ENCODE peak calls at places on chromosomes 11 and 22, in four cellular contexts. L is cardiac muscle cell, Z is mammary epithelial cell, S is lung. W is an unnamed sample.

GRCh38 chr22:17969732-17970131 is 54.6 kb downstream of the MICAL3 start:
- DNase-seq in L (peak; percentile 96), Z (peak; percentile 58), S (no peak), W (no peak)

GRCh38 chr11:107183963-107184362 is 165.7 kb upstream of the GUCY1A2 start:
- DNase-seq in L (no peak), S (no peak), Z (no peak), W (no peak)

GRCh38 chr11:64245797-64246623 is 733 bp downstream of the PPP1R14B start:
- DNase-seq in Z (peak; percentile 97), L (peak; percentile 79), S (peak; percentile 65), W (no peak)

GRCh38 chr11:121555172-121555571 is 102.4 kb upstream of the SORL1-AS1 start:
- DNase-seq in L (no peak), S (no peak), Z (no peak), W (no peak)

GRCh38 chr11:56404393-56404792 is 8.1 kb upstream of the OR5AL1 start:
- DNase-seq in Z (no peak), L (no peak), S (no peak), W (no peak)

GRCh38 chr11:47587733-47588326 is 1.4 kb downstream of the FAM180B start:
- DNase-seq in L (no peak), Z (no peak), S (peak; percentile 46), W (no peak)

GRCh38 chr11:2090172-2091111 is 48.7 kb downstream of the IGF2 start:
- DNase-seq in L (no peak), Z (no peak), S (no peak), W (no peak)

GRCh38 chr11:23205156-23205871 is 345.0 kb upstream of the CCDC179 start:
- DNase-seq in L (peak; percentile 17), Z (peak; percentile 6), S (no peak), W (no peak)

GRCh38 chr22:27105142-27106025 is 448.0 kb downstream of the MIAT start:
- DNase-seq in L (peak; percentile 95), S (no peak), Z (no peak), W (no peak)

GRCh38 chr22:49747130-49747529 is 80.5 kb downstream of the BRD1 start:
- DNase-seq in S (no peak), Z (no peak), L (no peak), W (no peak)

GRCh38 chr11:103035656-103036434 is 56.1 kb downstream of the DCUN1D5 start:
- DNase-seq in Z (peak; percentile 61), S (no peak), L (peak; percentile 88), W (peak; percentile 52)

GRCh38 chr11:102081313-102081712 is 28.9 kb upstream of the YAP1 start:
- DNase-seq in S (no peak), L (no peak), Z (no peak), W (no peak)

GRCh38 chr11:3192511-3193372 is 25.9 kb downstream of the MRGPRG start:
- DNase-seq in L (no peak), S (no peak), Z (no peak), W (no peak)

GRCh38 chr11:3738241-3738640 is 59.1 kb downstream of the NUP98 start:
- DNase-seq in Z (no peak), S (no peak), L (peak; percentile 54), W (no peak)

GRCh38 chr22:18994780-18995711 is 59.0 kb upstream of the PRODH start:
- DNase-seq in S (no peak), L (no peak), Z (no peak), W (no peak)

GRCh38 chr11:57646756-57647303 is 2.9 kb downstream of the YPEL4 start:
- DNase-seq in S (no peak), L (peak; percentile 15), Z (no peak), W (no peak)

GRCh38 chr11:25981998-25982397 is 349.9 kb upstream of the ANO3 start:
- DNase-seq in S (no peak), Z (peak; percentile 41), L (peak; percentile 87), W (peak; percentile 33)

GRCh38 chr11:86978247-86978646 is 23.1 kb upstream of the FZD4 start:
- DNase-seq in Z (no peak), L (peak; percentile 47), S (no peak), W (no peak)

GRCh38 chr11:19674420-19674819 is 38.2 kb upstream of the NAV2 start:
- DNase-seq in Z (peak; percentile 77), L (no peak), S (peak; percentile 73), W (no peak)

GRCh38 chr22:49688516-49689254 is 139.0 kb downstream of the BRD1 start:
- DNase-seq in L (no peak), Z (no peak), S (no peak), W (no peak)

GRCh38 chr11:131408011-131408640 is 37.7 kb downstream of the NTM start:
- DNase-seq in Z (peak; percentile 6), L (peak; percentile 60), S (peak; percentile 36), W (no peak)

GRCh38 chr11:36151933-36152580 is 137.2 kb downstream of the COMMD9 start:
- DNase-seq in L (peak; percentile 60), S (no peak), Z (no peak), W (no peak)

GRCh38 chr11:85889676-85890579 is 34.7 kb downstream of the CCDC83 start:
- DNase-seq in S (no peak), L (peak; percentile 84), Z (peak; percentile 77), W (no peak)

GRCh38 chr11:57360991-57361390 is 20.0 kb downstream of the PRG3 start:
- DNase-seq in L (no peak), S (no peak), Z (no peak), W (no peak)

GRCh38 chr22:27401321-27401720 is 400.2 kb downstream of the MN1 start:
- DNase-seq in Z (no peak), S (no peak), L (no peak), W (no peak)

GRCh38 chr22:27133951-27134664 is 476.7 kb downstream of the MIAT start:
- DNase-seq in L (peak; percentile 87), S (peak; percentile 38), Z (peak; percentile 89), W (no peak)

GRCh38 chr22:31872209-31872608 is 72.1 kb upstream of the YWHAH start:
- DNase-seq in Z (no peak), S (no peak), L (peak; percentile 41), W (no peak)

GRCh38 chr11:64762277-64762915 is 2.6 kb upstream of the PYGM start:
- DNase-seq in S (no peak), L (no peak), Z (no peak), W (no peak)

GRCh38 chr22:42856865-42857704 is at the start of gene ARFGAP3:
- DNase-seq in S (peak; percentile 93), Z (peak; percentile 90), L (peak; percentile 97), W (peak; percentile 66)

GRCh38 chr11:132054822-132055221 is 684.4 kb downstream of the NTM start:
- DNase-seq in L (peak; percentile 73), Z (peak; percentile 81), S (no peak), W (no peak)

GRCh38 chr22:23713696-23714595 is 23.1 kb downstream of the RGL4 start:
- DNase-seq in L (no peak), Z (no peak), S (no peak), W (no peak)
- H3K36me3 ChIP-seq in L (peaks cover 12% of the 10 kb centered on the region), Z (peaks cover 10% of the 10 kb centered on the region), S (peaks cover 17% of the 10 kb centered on the region), W (peaks cover 17% of the 10 kb centered on the region)

DNA sequence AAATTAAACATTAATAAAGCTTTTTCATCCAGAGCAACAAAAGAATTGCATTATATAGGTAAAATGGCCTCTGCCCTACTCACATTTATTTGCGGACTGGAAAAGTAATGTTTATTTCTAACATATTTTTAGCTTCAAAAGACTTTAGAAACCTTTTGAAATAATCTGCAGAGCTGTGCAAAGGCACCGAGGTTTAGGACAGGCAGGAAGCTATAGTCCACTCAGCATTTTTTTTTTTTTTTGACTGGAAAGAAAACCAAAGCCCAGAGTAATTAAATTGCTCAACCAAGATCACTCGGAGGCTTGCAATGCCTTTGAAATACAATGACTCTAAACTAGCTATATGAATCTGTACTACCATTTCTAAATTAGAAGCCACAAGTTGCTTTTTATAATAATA is 19.1 kb downstream of the BARX2 start:
- DNase-seq in L (no peak), S (no peak), Z (no peak), W (no peak)
- H3K27me3 ChIP-seq in L (no peaks in the 10 kb centered on the region), S (peaks cover 3% of the 10 kb centered on the region), Z (no peaks in the 10 kb centered on the region), W (no peaks in the 10 kb centered on the region)

GRCh38 chr11:94567181-94567670 is at the start of gene PIWIL4:
- DNase-seq in S (no peak), Z (no peak), L (no peak), W (no peak)
- H3K4me1 ChIP-seq in S (no peaks in the 10 kb centered on the region), Z (peaks cover 12% of the 10 kb centered on the region), L (peaks cover 21% of the 10 kb centered on the region), W (no peaks in the 10 kb centered on the region)

DNA sequence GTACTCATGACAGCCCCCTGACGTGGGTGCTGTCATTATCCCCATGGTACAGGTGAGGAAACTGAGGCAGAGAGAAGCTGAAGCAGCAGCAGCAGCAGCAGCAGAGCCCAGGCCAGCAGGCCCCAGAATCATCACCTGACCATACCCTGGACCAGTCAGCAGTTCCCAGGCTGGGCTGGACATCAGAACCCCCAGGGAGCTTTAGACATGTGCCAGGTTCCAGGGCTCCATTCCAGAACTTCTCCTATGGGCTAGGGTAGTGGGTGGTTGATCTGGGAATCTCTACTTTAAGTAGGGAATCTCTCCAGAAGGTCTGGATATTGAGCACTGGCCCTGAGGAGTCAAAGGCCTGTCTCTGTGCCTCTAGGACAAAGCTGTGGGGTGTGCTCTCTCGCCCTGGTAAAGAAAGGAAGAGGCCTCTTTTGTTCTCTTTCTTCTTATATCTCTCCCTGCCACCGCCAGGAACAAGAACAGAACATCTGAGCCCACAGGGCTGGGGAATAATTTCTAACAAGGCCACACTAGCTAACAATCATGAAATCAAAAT is 26.6 kb downstream of the MAFF start:
- DNase-seq in S (no peak), Z (no peak), L (peak; percentile 32), W (no peak)
- H3K36me3 ChIP-seq in S (peaks cover 5% of the 10 kb centered on the region), Z (no peaks in the 10 kb centered on the region), L (peaks cover 11% of the 10 kb centered on the region), W (peaks cover 29% of the 10 kb centered on the region)

GRCh38 chr11:45361551-45361950 is 75.4 kb upstream of the SYT13 start:
- DNase-seq in S (no peak), Z (no peak), L (no peak), W (no peak)

GRCh38 chr11:45354976-45355705 is 69.0 kb upstream of the SYT13 start:
- DNase-seq in Z (peak; percentile 30), L (peak; percentile 86), S (peak; percentile 85), W (peak; percentile 83)

DNA sequence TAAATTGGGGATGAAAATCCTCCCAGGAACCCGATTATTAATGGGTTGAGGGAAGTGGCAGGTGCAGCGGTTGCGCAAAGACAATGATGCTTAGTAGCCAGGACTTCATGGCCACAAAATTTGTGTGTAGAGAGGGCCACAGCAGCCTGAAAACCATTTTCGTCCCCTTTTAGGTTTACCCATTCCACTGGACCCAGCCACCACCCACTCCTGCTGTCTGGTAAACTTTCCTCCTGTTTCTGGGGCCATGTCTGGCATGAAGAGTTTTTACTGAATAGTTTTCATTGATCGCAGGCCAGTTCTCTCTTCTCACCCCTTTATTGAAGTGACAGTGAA is 69.5 kb upstream of the SYT13 start:
- DNase-seq in L (no peak), S (no peak), Z (no peak), W (no peak)
- H3K27me3 ChIP-seq in L (peaks cover 13% of the 10 kb centered on the region), S (no peaks in the 10 kb centered on the region), Z (no peaks in the 10 kb centered on the region), W (no peaks in the 10 kb centered on the region)

DNA sequence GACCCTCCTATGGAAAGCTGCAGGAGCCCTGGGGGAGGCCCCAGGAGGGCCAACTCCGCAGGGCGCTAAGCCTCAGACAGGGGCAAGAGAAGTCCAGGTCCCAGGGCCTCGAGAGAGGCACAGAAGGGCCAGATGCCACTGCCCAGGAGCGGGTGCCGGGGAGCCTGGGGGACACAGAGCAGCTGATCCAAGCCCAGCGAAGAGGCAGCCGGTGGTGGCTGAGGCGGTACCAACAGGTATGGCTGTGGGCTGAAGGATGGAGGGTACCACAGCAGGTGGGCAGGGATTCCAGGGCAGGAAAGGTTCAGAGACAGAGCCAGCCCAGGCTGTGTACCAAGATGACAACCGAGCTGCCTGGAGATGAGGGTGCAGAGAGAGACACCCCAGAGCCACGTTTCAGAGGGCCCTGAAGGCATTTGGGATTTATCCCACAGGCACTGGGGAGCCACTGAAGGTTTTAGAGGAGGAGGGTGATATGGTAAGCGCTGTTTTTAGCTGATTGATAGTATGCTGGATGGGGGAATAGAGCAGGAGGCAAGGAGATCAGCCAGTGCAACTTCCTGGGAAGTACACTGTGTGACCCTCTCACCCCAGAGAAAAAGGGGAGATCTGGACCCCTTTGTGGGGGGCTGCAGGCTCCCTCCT is 421 bp downstream of the C11orf86 start:
- DNase-seq in S (no peak), L (no peak), Z (no peak), W (no peak)
- H3K4me1 ChIP-seq in S (peaks cover 5% of the 10 kb centered on the region), L (no peaks in the 10 kb centered on the region), Z (peaks cover 19% of the 10 kb centered on the region), W (peaks cover 2% of the 10 kb centered on the region)